ENCODE peak calls at places on chromosomes 13 and 19, in four cellular contexts. M, T, I and L are unnamed samples.
A peak's percentile ranks its signal among the peaks of the same experiment; 100 is the strongest.

GRCh38 chr13:92573467-92574057 is 653.0 kb upstream of the GPC6 start:
- DNase-seq in M (peak; percentile 10), T (peak; percentile 7), I (no peak), L (no peak)

GRCh38 chr19:46721269-46722003 is 4.5 kb upstream of the PRKD2 start:
- DNase-seq in M (no peak), T (no peak), I (no peak), L (no peak)

GRCh38 chr13:112722433-112723250 is 32.8 kb downstream of the ATP11A start:
- DNase-seq in M (peak; percentile 96), T (peak; percentile 98), I (peak; percentile 70), L (peak; percentile 61)

GRCh38 chr13:87295636-87296035 is 375.5 kb upstream of the SLITRK5 start:
- DNase-seq in M (peak; percentile 27), T (no peak), I (no peak), L (peak; percentile 6)

GRCh38 chr19:58212336-58213074 is 16.2 kb upstream of the ZNF544 start:
- DNase-seq in M (no peak), T (no peak), I (no peak), L (no peak)

GRCh38 chr13:49217962-49218492 is 2.1 kb upstream of the MLNR start:
- DNase-seq in M (no peak), T (no peak), I (no peak), L (no peak)

GRCh38 chr19:567296-567900 is 5.0 kb upstream of the BSG start:
- DNase-seq in M (no peak), T (no peak), I (no peak), L (no peak)

GRCh38 chr13:25372275-25373081 is 704 bp downstream of the ATP8A2 start:
- DNase-seq in M (no peak), T (no peak), I (no peak), L (no peak)

GRCh38 chr19:294341-294818 is 3.2 kb upstream of the PLPP2 start:
- DNase-seq in M (no peak), T (peak; percentile 8), I (no peak), L (peak; percentile 6)

GRCh38 chr19:32675720-32676185 is at the start of gene RGS9BP:
- DNase-seq in M (peak; percentile 17), T (peak; percentile 59), I (peak; percentile 79), L (peak; percentile 21)

GRCh38 chr19:18481505-18482222 is 40.2 kb downstream of the ELL start:
- DNase-seq in M (peak; percentile 64), T (no peak), I (no peak), L (no peak)

GRCh38 chr19:16268676-16269319 is 55.8 kb upstream of the KLF2 start:
- DNase-seq in M (no peak), T (no peak), I (no peak), L (no peak)

GRCh38 chr19:50518091-50519005 is 4.6 kb upstream of the ASPDH start:
- DNase-seq in M (no peak), T (no peak), I (no peak), L (no peak)

GRCh38 chr19:480016-480855 is 16.1 kb upstream of the MADCAM1 start:
- DNase-seq in M (no peak), T (no peak), I (peak; percentile 80), L (no peak)

GRCh38 chr13:67052550-67053237 is 177.4 kb downstream of the PCDH9 start:
- DNase-seq in M (no peak), T (no peak), I (no peak), L (no peak)

GRCh38 chr19:17997969-17998826 is 9.8 kb upstream of the ARRDC2 start:
- DNase-seq in M (no peak), T (peak; percentile 24), I (no peak), L (no peak)

GRCh38 chr13:36997716-36998427 is 1.3 kb downstream of the ALG5 start:
- DNase-seq in M (no peak), T (peak; percentile 23), I (no peak), L (no peak)

GRCh38 chr19:49579947-49580263 is 451 bp downstream of the NOSIP start:
- DNase-seq in M (no peak), T (no peak), I (no peak), L (no peak)

GRCh38 chr13:49731766-49732165 is 40.5 kb upstream of the EBPL start:
- DNase-seq in M (peak; percentile 78), T (peak; percentile 91), I (no peak), L (no peak)

GRCh38 chr19:34713262-34713637 is 20.8 kb upstream of the ZNF181 start:
- DNase-seq in M (no peak), T (no peak), I (no peak), L (no peak)

GRCh38 chr19:54379187-54379678 is 14.5 kb upstream of the LAIR1 start:
- DNase-seq in M (no peak), T (no peak), I (no peak), L (no peak)

GRCh38 chr19:18274776-18275356 is 614 bp upstream of the IQCN start:
- DNase-seq in M (peak; percentile 78), T (peak; percentile 89), I (peak; percentile 72), L (peak; percentile 30)

GRCh38 chr13:103328899-103329298 is 262.7 kb upstream of the SLC10A2 start:
- DNase-seq in M (no peak), T (no peak), I (no peak), L (peak; percentile 28)

GRCh38 chr13:111584101-111584500 is 263.7 kb downstream of the TEX29 start:
- DNase-seq in M (no peak), T (no peak), I (no peak), L (no peak)

GRCh38 chr13:70098669-70099068 is 9.0 kb upstream of the ATXN8OS start:
- DNase-seq in M (no peak), T (no peak), I (no peak), L (no peak)

GRCh38 chr19:42129399-42130253 is 2.6 kb downstream of the POU2F2 start:
- DNase-seq in M (no peak), T (peak; percentile 33), I (peak; percentile 29), L (peak; percentile 97)

GRCh38 chr13:100454876-100455275 is 133.7 kb downstream of the GGACT start:
- DNase-seq in M (peak; percentile 68), T (peak; percentile 54), I (no peak), L (peak; percentile 46)

GRCh38 chr19:38057954-38058690 is 151.1 kb downstream of the SIPA1L3 start:
- DNase-seq in M (no peak), T (no peak), I (peak; percentile 83), L (no peak)

GRCh38 chr19:38059897-38060296 is 152.9 kb downstream of the SIPA1L3 start:
- DNase-seq in M (no peak), T (no peak), I (no peak), L (no peak)

GRCh38 chr19:38055655-38056521 is 148.9 kb downstream of the SIPA1L3 start:
- DNase-seq in M (no peak), T (no peak), I (no peak), L (no peak)

GRCh38 chr19:38056646-38057045 is 149.6 kb downstream of the SIPA1L3 start:
- DNase-seq in M (no peak), T (no peak), I (no peak), L (no peak)

DNA sequence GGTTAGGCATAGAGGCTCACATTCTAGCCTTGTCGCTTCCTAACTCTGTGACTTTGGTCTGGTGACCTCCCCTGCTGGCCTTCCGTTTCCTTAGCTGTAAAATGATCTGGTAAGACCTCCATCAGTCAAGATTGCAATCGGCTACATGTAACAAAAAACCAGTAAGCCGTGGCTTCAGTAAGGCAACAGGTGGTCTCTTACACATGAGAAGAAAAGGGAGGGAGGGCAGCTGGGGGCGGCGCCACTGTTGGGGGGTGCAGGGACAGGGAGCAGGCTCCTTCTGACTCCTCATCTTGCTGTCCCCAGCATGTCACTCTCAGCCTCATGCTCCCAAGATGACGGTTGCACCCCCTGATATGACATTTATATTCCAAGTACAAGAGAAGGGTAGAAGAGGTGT is 148.0 kb downstream of the SIPA1L3 start:
- DNase-seq in M (no peak), T (no peak), I (no peak), L (no peak)
- H3K4me1 ChIP-seq in M (peaks cover 11% of the 10 kb centered on the region), T (peaks cover 11% of the 10 kb centered on the region), I (no peaks in the 10 kb centered on the region), L (no peaks in the 10 kb centered on the region)

DNA sequence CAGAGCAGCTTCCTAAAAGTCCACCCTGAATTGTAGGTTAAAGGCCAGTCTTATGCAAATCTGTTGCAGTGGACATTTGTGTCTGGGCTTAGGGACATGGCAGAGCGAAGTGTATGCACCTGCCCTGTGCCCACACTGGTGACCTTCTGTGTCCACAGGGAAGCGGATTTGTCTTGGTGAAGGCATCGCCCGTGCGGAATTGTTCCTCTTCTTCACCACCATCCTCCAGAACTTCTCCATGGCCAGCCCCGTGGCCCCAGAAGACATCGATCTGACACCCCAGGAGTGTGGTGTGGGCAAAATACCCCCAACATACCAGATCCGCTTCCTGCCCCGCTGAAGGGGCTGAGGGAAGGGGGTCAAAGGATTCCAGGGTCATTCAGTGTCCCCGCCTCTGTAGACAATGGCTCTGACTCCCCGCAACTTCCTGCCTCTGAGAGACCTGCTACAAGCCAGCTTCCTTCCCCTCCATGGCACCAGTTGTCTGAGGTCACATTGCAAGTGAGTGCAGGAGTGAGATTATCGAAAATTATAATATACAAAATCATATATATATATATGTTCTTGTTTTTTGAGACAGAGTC is 25.5 kb downstream of the CYP2B6 start:
- DNase-seq in M (no peak), T (no peak), I (no peak), L (no peak)
- TF ChIP-seq CTCF in M (no peak), T (no peak), I (no peak), L (no peak)

GRCh38 chr19:3408996-3409345 is 42.6 kb downstream of the NFIC start:
- DNase-seq in M (no peak), T (no peak), I (no peak), L (no peak)

GRCh38 chr19:3405261-3405653 is 38.9 kb downstream of the NFIC start:
- DNase-seq in M (no peak), T (no peak), I (no peak), L (no peak)

GRCh38 chr19:3407556-3408516 is 41.5 kb downstream of the NFIC start:
- DNase-seq in M (peak; percentile 39), T (no peak), I (no peak), L (no peak)

GRCh38 chr19:3404324-3405260 is 38.2 kb downstream of the NFIC start:
- DNase-seq in M (peak; percentile 83), T (peak; percentile 93), I (peak; percentile 86), L (no peak)

GRCh38 chr19:3406571-3407111 is 40.3 kb downstream of the NFIC start:
- DNase-seq in M (no peak), T (no peak), I (no peak), L (no peak)
- H3K4me1 ChIP-seq in M (peaks cover 29% of the 10 kb centered on the region), T (peaks cover 19% of the 10 kb centered on the region), I (no peaks in the 10 kb centered on the region), L (peaks cover 20% of the 10 kb centered on the region)

GRCh38 chr19:13054605-13055212 is 47.9 kb downstream of the LYL1 start:
- DNase-seq in M (no peak), T (no peak), I (no peak), L (no peak)
- TF ChIP-seq CTCF in M (no peak), T (no peak), I (no peak), L (no peak)